ENCODE peak calls at places on chromosomes 5 and 9, in four cellular contexts. One of them, this sample, is unnamed.

GRCh38 chr9:130701059-130702022 is 7.8 kb downstream of the EXOSC2 start:
- DNase-seq in brain pericyte: peak
- DNase-seq in Ammon's horn: peak
- DNase-seq in activated T-cell treated with anti-CD3 and anti-CD28 coated beads for 24 hours: peak
- DNase-seq in this sample: no peak

GRCh38 chr5:123865641-123866040 is 353.7 kb downstream of the CSNK1G3 start:
- DNase-seq in brain pericyte: no peak
- DNase-seq in Ammon's horn: no peak
- DNase-seq in activated T-cell treated with anti-CD3 and anti-CD28 coated beads for 24 hours: no peak
- DNase-seq in this sample: no peak

GRCh38 chr5:74094096-74094778 is 468.2 kb downstream of the ARHGEF28 start:
- DNase-seq in brain pericyte: no peak
- DNase-seq in Ammon's horn: no peak
- DNase-seq in activated T-cell treated with anti-CD3 and anti-CD28 coated beads for 24 hours: no peak
- DNase-seq in this sample: no peak

GRCh38 chr5:172877496-172878260 is 43.6 kb downstream of the ERGIC1 start:
- DNase-seq in brain pericyte: no peak
- DNase-seq in Ammon's horn: peak
- DNase-seq in activated T-cell treated with anti-CD3 and anti-CD28 coated beads for 24 hours: no peak
- DNase-seq in this sample: no peak

GRCh38 chr5:109099081-109099480 is 310.7 kb downstream of the PJA2 start:
- DNase-seq in brain pericyte: no peak
- DNase-seq in Ammon's horn: no peak
- DNase-seq in activated T-cell treated with anti-CD3 and anti-CD28 coated beads for 24 hours: no peak
- DNase-seq in this sample: no peak

GRCh38 chr5:134227259-134227658 is 1.4 kb upstream of the PPP2CA start:
- DNase-seq in brain pericyte: no peak
- DNase-seq in Ammon's horn: peak
- DNase-seq in activated T-cell treated with anti-CD3 and anti-CD28 coated beads for 24 hours: no peak
- DNase-seq in this sample: no peak

GRCh38 chr5:112419596-112420110 is 576 bp upstream of the EPB41L4A start:
- DNase-seq in brain pericyte: no peak
- DNase-seq in Ammon's horn: peak
- DNase-seq in activated T-cell treated with anti-CD3 and anti-CD28 coated beads for 24 hours: no peak
- DNase-seq in this sample: peak

GRCh38 chr5:125719681-125720676 is 703.2 kb upstream of the GRAMD2B start:
- DNase-seq in brain pericyte: peak
- DNase-seq in Ammon's horn: peak
- DNase-seq in activated T-cell treated with anti-CD3 and anti-CD28 coated beads for 24 hours: no peak
- DNase-seq in this sample: no peak

GRCh38 chr9:124769451-124770358 is 1.4 kb downstream of the NR6A1 start:
- DNase-seq in brain pericyte: no peak
- DNase-seq in Ammon's horn: no peak
- DNase-seq in activated T-cell treated with anti-CD3 and anti-CD28 coated beads for 24 hours: no peak
- DNase-seq in this sample: peak

GRCh38 chr9:134396258-134396742 is 70.0 kb downstream of the RXRA start:
- DNase-seq in brain pericyte: no peak
- DNase-seq in Ammon's horn: no peak
- DNase-seq in activated T-cell treated with anti-CD3 and anti-CD28 coated beads for 24 hours: peak
- DNase-seq in this sample: peak

GRCh38 chr9:82490019-82490499 is 501.5 kb downstream of the SPATA31D1 start:
- DNase-seq in brain pericyte: peak
- DNase-seq in Ammon's horn: no peak
- DNase-seq in activated T-cell treated with anti-CD3 and anti-CD28 coated beads for 24 hours: no peak
- DNase-seq in this sample: no peak

This sample was measured in stimulated activated naive B cell treated with anti-CD40 and anti-IgM and Interleukin-4, amounts not matched to agents 10 μg/mL and 1 μg/mL and 100 μg/mL, for 72 hours.